ENCODE peak calls at places on chromosome 9, in four cellular contexts. One of them, this sample, is unnamed.

GRCh38 chr9:123251741-123252140 is 16.6 kb downstream of the STRBP start:
- DNase-seq in GM12878: no peak
- DNase-seq in effector memory CD4-positive, alpha-beta T cell: no peak
- DNase-seq in cardiac muscle cell: no peak
- DNase-seq in this sample: no peak

GRCh38 chr9:110691002-110691549 is 22.5 kb downstream of the MUSK start:
- DNase-seq in GM12878: no peak
- DNase-seq in cardiac muscle cell: no peak
- DNase-seq in effector memory CD4-positive, alpha-beta T cell: no peak
- DNase-seq in this sample: no peak

GRCh38 chr9:33718987-33719386 is 76.4 kb upstream of the PRSS3 start:
- DNase-seq in effector memory CD4-positive, alpha-beta T cell: no peak
- DNase-seq in GM12878: no peak
- DNase-seq in cardiac muscle cell: no peak
- DNase-seq in this sample: no peak

GRCh38 chr9:117745598-117745997 is 41.4 kb downstream of the TLR4 start:
- DNase-seq in effector memory CD4-positive, alpha-beta T cell: no peak
- DNase-seq in GM12878: no peak
- DNase-seq in cardiac muscle cell: no peak
- DNase-seq in this sample: no peak

GRCh38 chr9:19642256-19642655 is 146.6 kb downstream of the SLC24A2 start:
- DNase-seq in cardiac muscle cell: no peak
- DNase-seq in GM12878: no peak
- DNase-seq in effector memory CD4-positive, alpha-beta T cell: no peak
- DNase-seq in this sample: no peak

GRCh38 chr9:18909140-18910018 is 123.6 kb downstream of the SAXO1 start:
- DNase-seq in GM12878: no peak
- DNase-seq in cardiac muscle cell: no peak
- DNase-seq in effector memory CD4-positive, alpha-beta T cell: no peak
- DNase-seq in this sample: no peak

GRCh38 chr9:103242025-103242424 is 246.9 kb downstream of the CYLC2 start:
- DNase-seq in cardiac muscle cell: no peak
- DNase-seq in effector memory CD4-positive, alpha-beta T cell: no peak
- DNase-seq in GM12878: no peak
- DNase-seq in this sample: no peak

GRCh38 chr9:749712-750111 is 91.8 kb upstream of the DMRT1 start:
- DNase-seq in cardiac muscle cell: no peak
- DNase-seq in GM12878: no peak
- DNase-seq in effector memory CD4-positive, alpha-beta T cell: no peak
- DNase-seq in this sample: no peak

GRCh38 chr9:123717581-123717980 is 212.3 kb downstream of the DENND1A start:
- DNase-seq in GM12878: no peak
- DNase-seq in cardiac muscle cell: no peak
- DNase-seq in effector memory CD4-positive, alpha-beta T cell: no peak
- DNase-seq in this sample: no peak

GRCh38 chr9:130301483-130302286 is 36.1 kb downstream of the HMCN2 start:
- DNase-seq in cardiac muscle cell: no peak
- DNase-seq in GM12878: no peak
- DNase-seq in effector memory CD4-positive, alpha-beta T cell: no peak
- DNase-seq in this sample: no peak

GRCh38 chr9:69768716-69769115 is 8.9 kb upstream of the PTAR1 start:
- DNase-seq in effector memory CD4-positive, alpha-beta T cell: no peak
- DNase-seq in GM12878: no peak
- DNase-seq in cardiac muscle cell: no peak
- DNase-seq in this sample: no peak

GRCh38 chr9:110640736-110641135 is 27.9 kb upstream of the MUSK start:
- DNase-seq in cardiac muscle cell: peak; percentile 56
- DNase-seq in effector memory CD4-positive, alpha-beta T cell: no peak
- DNase-seq in GM12878: no peak
- DNase-seq in this sample: no peak

GRCh38 chr9:129816501-129817435 is 7.2 kb downstream of the TOR1A start:
- DNase-seq in GM12878: no peak
- DNase-seq in cardiac muscle cell: no peak
- DNase-seq in effector memory CD4-positive, alpha-beta T cell: no peak
- DNase-seq in this sample: no peak

GRCh38 chr9:127397722-127398647 is 1.0 kb downstream of the SLC2A8 start:
- DNase-seq in cardiac muscle cell: peak; percentile 57
- DNase-seq in GM12878: no peak
- DNase-seq in effector memory CD4-positive, alpha-beta T cell: no peak
- DNase-seq in this sample: peak; percentile 70

GRCh38 chr9:110880123-110880522 is 158.1 kb downstream of the LPAR1 start:
- DNase-seq in effector memory CD4-positive, alpha-beta T cell: no peak
- DNase-seq in GM12878: no peak
- DNase-seq in cardiac muscle cell: no peak
- DNase-seq in this sample: no peak

GRCh38 chr9:72256912-72257311 is 107.7 kb downstream of the GDA start:
- DNase-seq in cardiac muscle cell: no peak
- DNase-seq in GM12878: no peak
- DNase-seq in effector memory CD4-positive, alpha-beta T cell: no peak
- DNase-seq in this sample: no peak

GRCh38 chr9:2559212-2560152 is 62.1 kb upstream of the VLDLR start:
- DNase-seq in GM12878: no peak
- DNase-seq in cardiac muscle cell: no peak
- DNase-seq in effector memory CD4-positive, alpha-beta T cell: no peak
- DNase-seq in this sample: no peak

GRCh38 chr9:24090566-24090965 is 264.5 kb upstream of the ELAVL2 start:
- DNase-seq in effector memory CD4-positive, alpha-beta T cell: no peak
- DNase-seq in cardiac muscle cell: no peak
- DNase-seq in GM12878: no peak
- DNase-seq in this sample: no peak

GRCh38 chr9:4994166-4994890 is 9.3 kb downstream of the JAK2 start:
- DNase-seq in GM12878: no peak
- DNase-seq in cardiac muscle cell: no peak
- DNase-seq in effector memory CD4-positive, alpha-beta T cell: no peak
- DNase-seq in this sample: no peak

GRCh38 chr9:98977813-98978212 is 34.1 kb downstream of the COL15A1 start:
- DNase-seq in GM12878: no peak
- DNase-seq in effector memory CD4-positive, alpha-beta T cell: no peak
- DNase-seq in cardiac muscle cell: no peak
- DNase-seq in this sample: no peak

GRCh38 chr9:137224850-137225694 is at the start of gene CYSRT1:
- DNase-seq in GM12878: no peak
- DNase-seq in cardiac muscle cell: no peak
- DNase-seq in effector memory CD4-positive, alpha-beta T cell: no peak
- DNase-seq in this sample: no peak
- H3K4me1 ChIP-seq in GM12878: peaks cover 16% of the 10 kb centered on the region
- H3K4me1 ChIP-seq in cardiac muscle cell: peaks cover 15% of the 10 kb centered on the region
- H3K4me1 ChIP-seq in effector memory CD4-positive, alpha-beta T cell: peaks cover 22% of the 10 kb centered on the region
- H3K4me1 ChIP-seq in this sample: peaks cover 22% of the 10 kb centered on the region

DNA sequence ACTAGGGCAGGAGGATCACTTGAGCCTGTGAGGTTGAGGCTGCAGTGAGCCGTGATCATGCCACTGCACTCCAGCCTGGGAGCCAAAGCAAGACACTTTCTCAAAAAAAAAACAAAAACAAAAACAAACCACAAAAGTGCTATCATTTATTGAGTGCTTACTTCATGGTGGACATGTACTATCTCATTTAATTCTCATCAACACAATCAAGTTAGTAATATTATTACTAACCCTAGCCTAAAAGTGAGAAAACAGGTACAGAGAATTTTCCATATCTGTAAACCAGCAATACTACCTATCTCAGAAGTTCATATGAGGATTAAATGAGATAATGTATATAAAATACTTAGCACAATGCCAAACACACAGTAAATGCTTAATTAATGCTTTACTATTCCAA is 85.8 kb downstream of the MAPKAP1 start:
- DNase-seq in cardiac muscle cell: no peak
- DNase-seq in GM12878: no peak
- DNase-seq in effector memory CD4-positive, alpha-beta T cell: no peak
- DNase-seq in this sample: no peak
- H3K4me1 ChIP-seq in cardiac muscle cell: no peaks in the 10 kb centered on the region
- H3K4me1 ChIP-seq in GM12878: peaks cover 3% of the 10 kb centered on the region
- H3K4me1 ChIP-seq in effector memory CD4-positive, alpha-beta T cell: no peaks in the 10 kb centered on the region
- H3K4me1 ChIP-seq in this sample: no peaks in the 10 kb centered on the region

GRCh38 chr9:68496356-68496755 is 44.3 kb downstream of the TMEM252 start:
- DNase-seq in GM12878: no peak
- DNase-seq in cardiac muscle cell: no peak
- DNase-seq in effector memory CD4-positive, alpha-beta T cell: no peak
- DNase-seq in this sample: no peak
- H3K4me1 ChIP-seq in GM12878: no peaks in the 10 kb centered on the region
- H3K4me1 ChIP-seq in cardiac muscle cell: peaks cover 30% of the 10 kb centered on the region
- H3K4me1 ChIP-seq in effector memory CD4-positive, alpha-beta T cell: no peaks in the 10 kb centered on the region
- H3K4me1 ChIP-seq in this sample: no peaks in the 10 kb centered on the region

DNA sequence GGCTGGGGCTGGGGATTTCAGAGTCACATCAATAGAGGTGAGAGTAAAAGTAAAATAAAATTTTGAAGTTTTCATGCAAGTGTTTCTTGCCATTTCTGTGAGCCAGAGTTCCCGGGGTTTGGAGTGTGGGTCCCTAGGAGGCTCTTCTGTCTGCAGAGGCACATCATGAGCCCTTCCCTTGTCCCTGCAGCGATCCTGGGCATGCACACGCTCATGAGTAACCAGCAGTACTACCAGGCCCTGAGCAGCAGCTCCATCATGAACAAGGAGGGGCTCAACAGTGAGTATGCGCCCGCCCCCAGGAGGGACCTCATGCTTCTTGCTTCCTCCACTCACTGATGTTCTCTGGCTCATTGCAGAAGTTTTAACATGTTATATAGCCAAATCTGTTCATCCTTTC is 61.1 kb downstream of the TMOD1 start:
- DNase-seq in GM12878: no peak
- DNase-seq in cardiac muscle cell: no peak
- DNase-seq in effector memory CD4-positive, alpha-beta T cell: no peak
- DNase-seq in this sample: no peak
- H3K4me1 ChIP-seq in GM12878: peaks cover 31% of the 10 kb centered on the region
- H3K4me1 ChIP-seq in cardiac muscle cell: no peaks in the 10 kb centered on the region
- H3K4me1 ChIP-seq in effector memory CD4-positive, alpha-beta T cell: no peaks in the 10 kb centered on the region
- H3K4me1 ChIP-seq in this sample: no peaks in the 10 kb centered on the region

GRCh38 chr9:8649807-8650206 is 850.2 kb upstream of the DMAC1 start:
- DNase-seq in effector memory CD4-positive, alpha-beta T cell: no peak
- DNase-seq in cardiac muscle cell: no peak
- DNase-seq in GM12878: no peak
- DNase-seq in this sample: peak; percentile 42
- H3K4me1 ChIP-seq in effector memory CD4-positive, alpha-beta T cell: no peaks in the 10 kb centered on the region
- H3K4me1 ChIP-seq in cardiac muscle cell: peaks cover 22% of the 10 kb centered on the region
- H3K4me1 ChIP-seq in GM12878: no peaks in the 10 kb centered on the region
- H3K4me1 ChIP-seq in this sample: peaks cover 36% of the 10 kb centered on the region

GRCh38 chr9:131673531-131673930 is 66.3 kb downstream of the RAPGEF1 start:
- DNase-seq in GM12878: no peak
- DNase-seq in effector memory CD4-positive, alpha-beta T cell: no peak
- DNase-seq in cardiac muscle cell: no peak
- DNase-seq in this sample: no peak

GRCh38 chr9:131676431-131676972 is 63.4 kb downstream of the RAPGEF1 start:
- DNase-seq in cardiac muscle cell: no peak
- DNase-seq in GM12878: peak; percentile 51
- DNase-seq in effector memory CD4-positive, alpha-beta T cell: peak; percentile 54
- DNase-seq in this sample: peak; percentile 70

GRCh38 chr9:131673068-131673467 is 66.8 kb downstream of the RAPGEF1 start:
- DNase-seq in GM12878: no peak
- DNase-seq in cardiac muscle cell: no peak
- DNase-seq in effector memory CD4-positive, alpha-beta T cell: no peak
- DNase-seq in this sample: no peak

GRCh38 chr9:131675437-131676022 is 64.3 kb downstream of the RAPGEF1 start:
- DNase-seq in cardiac muscle cell: no peak
- DNase-seq in GM12878: no peak
- DNase-seq in effector memory CD4-positive, alpha-beta T cell: no peak
- DNase-seq in this sample: no peak

GRCh38 chr9:131674425-131675421 is 65.2 kb downstream of the RAPGEF1 start:
- DNase-seq in cardiac muscle cell: no peak
- DNase-seq in GM12878: no peak
- DNase-seq in effector memory CD4-positive, alpha-beta T cell: no peak
- DNase-seq in this sample: peak; percentile 50
- H3K4me1 ChIP-seq in cardiac muscle cell: peaks cover 49% of the 10 kb centered on the region
- H3K4me1 ChIP-seq in GM12878: peaks cover 80% of the 10 kb centered on the region
- H3K4me1 ChIP-seq in effector memory CD4-positive, alpha-beta T cell: peaks cover 89% of the 10 kb centered on the region
- H3K4me1 ChIP-seq in this sample: peaks cover 43% of the 10 kb centered on the region

GRCh38 chr9:120608421-120608820 is 28.5 kb upstream of the CDK5RAP2 start:
- DNase-seq in cardiac muscle cell: no peak
- DNase-seq in effector memory CD4-positive, alpha-beta T cell: no peak
- DNase-seq in GM12878: no peak
- DNase-seq in this sample: no peak
- H3K4me1 ChIP-seq in cardiac muscle cell: no peaks in the 10 kb centered on the region
- H3K4me1 ChIP-seq in effector memory CD4-positive, alpha-beta T cell: no peaks in the 10 kb centered on the region
- H3K4me1 ChIP-seq in GM12878: no peaks in the 10 kb centered on the region
- H3K4me1 ChIP-seq in this sample: no peaks in the 10 kb centered on the region

GRCh38 chr9:126229501-126229900 is 97.1 kb upstream of the MVB12B start:
- DNase-seq in cardiac muscle cell: no peak
- DNase-seq in GM12878: no peak
- DNase-seq in effector memory CD4-positive, alpha-beta T cell: no peak
- DNase-seq in this sample: no peak
- H3K4me1 ChIP-seq in cardiac muscle cell: no peaks in the 10 kb centered on the region
- H3K4me1 ChIP-seq in GM12878: no peaks in the 10 kb centered on the region
- H3K4me1 ChIP-seq in effector memory CD4-positive, alpha-beta T cell: no peaks in the 10 kb centered on the region
- H3K4me1 ChIP-seq in this sample: no peaks in the 10 kb centered on the region

GRCh38 chr9:124869466-124869985 is 7.6 kb downstream of the ARPC5L start:
- DNase-seq in cardiac muscle cell: peak; percentile 45
- DNase-seq in GM12878: no peak
- DNase-seq in effector memory CD4-positive, alpha-beta T cell: peak; percentile 22
- DNase-seq in this sample: peak; percentile 69
- H3K4me1 ChIP-seq in cardiac muscle cell: peaks cover 24% of the 10 kb centered on the region
- H3K4me1 ChIP-seq in GM12878: peaks cover 17% of the 10 kb centered on the region
- H3K4me1 ChIP-seq in effector memory CD4-positive, alpha-beta T cell: peaks cover 37% of the 10 kb centered on the region
- H3K4me1 ChIP-seq in this sample: peaks cover 53% of the 10 kb centered on the region

GRCh38 chr9:131677051-131677444 is 62.8 kb downstream of the RAPGEF1 start:
- DNase-seq in GM12878: no peak
- DNase-seq in cardiac muscle cell: no peak
- DNase-seq in effector memory CD4-positive, alpha-beta T cell: no peak
- DNase-seq in this sample: no peak

GRCh38 chr9:131679261-131680020 is 60.4 kb downstream of the RAPGEF1 start:
- DNase-seq in effector memory CD4-positive, alpha-beta T cell: no peak
- DNase-seq in GM12878: no peak
- DNase-seq in cardiac muscle cell: no peak
- DNase-seq in this sample: no peak

GRCh38 chr9:131677445-131678180 is 62.3 kb downstream of the RAPGEF1 start:
- DNase-seq in cardiac muscle cell: peak; percentile 45
- DNase-seq in GM12878: peak; percentile 71
- DNase-seq in effector memory CD4-positive, alpha-beta T cell: no peak
- DNase-seq in this sample: peak; percentile 79

GRCh38 chr9:131682261-131682660 is 57.6 kb downstream of the RAPGEF1 start:
- DNase-seq in GM12878: no peak
- DNase-seq in cardiac muscle cell: no peak
- DNase-seq in effector memory CD4-positive, alpha-beta T cell: no peak
- DNase-seq in this sample: no peak

DNA sequence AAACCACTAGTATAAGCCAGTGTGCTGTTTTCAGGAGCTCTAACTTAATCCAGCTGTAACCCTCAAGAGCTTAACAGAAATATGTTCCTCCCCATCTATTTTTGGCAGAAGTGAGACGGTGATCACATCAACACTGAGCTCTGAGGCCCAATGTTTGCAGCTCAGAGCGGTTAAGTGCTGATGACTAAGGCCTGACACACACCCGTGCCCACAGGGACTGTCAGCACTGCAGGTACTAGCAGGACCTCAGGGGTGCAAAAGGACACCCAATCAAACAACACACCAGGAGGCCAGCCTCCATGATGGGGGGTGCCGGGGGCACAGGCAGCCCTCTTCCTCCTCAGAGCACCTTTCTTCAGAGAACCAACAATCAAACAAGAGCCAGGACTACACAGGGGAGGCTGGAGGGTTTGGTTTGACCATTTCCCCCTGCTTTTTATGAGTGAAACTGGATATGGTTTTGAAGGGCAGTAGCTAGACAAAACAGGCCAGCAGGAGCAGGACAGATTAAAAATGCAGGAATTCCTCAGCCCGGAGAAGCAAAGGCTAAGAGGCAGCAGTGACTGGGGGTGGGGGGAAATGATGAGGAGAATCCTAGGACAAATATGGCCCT is 61.3 kb downstream of the RAPGEF1 start:
- DNase-seq in GM12878: peak; percentile 87
- DNase-seq in cardiac muscle cell: peak; percentile 73
- DNase-seq in effector memory CD4-positive, alpha-beta T cell: peak; percentile 75
- DNase-seq in this sample: peak; percentile 86
- H3K4me1 ChIP-seq in GM12878: peaks cover 50% of the 10 kb centered on the region
- H3K4me1 ChIP-seq in cardiac muscle cell: peaks cover 38% of the 10 kb centered on the region
- H3K4me1 ChIP-seq in effector memory CD4-positive, alpha-beta T cell: peaks cover 56% of the 10 kb centered on the region
- H3K4me1 ChIP-seq in this sample: peaks cover 43% of the 10 kb centered on the region

This sample was measured in Karpas-422.